ENCODE peak calls at places on chromosomes 4 and X, in seven cellular contexts. One of them, this sample, is unnamed.

GRCh38 chr4:168739851-168740250 is 243.0 kb downstream of the PALLD start:
- DNase-seq in left ventricle myocardium inferior: no peak
- DNase-seq in mesothelial cell of epicardium: no peak
- DNase-seq in lung: no peak
- DNase-seq in breast epithelium: no peak
- DNase-seq in neural crest cell: no peak
- DNase-seq in GM13977: no peak
- DNase-seq in this sample: no peak

GRCh38 chrX:129617420-129617819 is 37.3 kb downstream of the APLN start:
- DNase-seq in mesothelial cell of epicardium: no peak
- DNase-seq in left ventricle myocardium inferior: no peak
- DNase-seq in breast epithelium: no peak
- DNase-seq in GM13977: no peak
- DNase-seq in neural crest cell: no peak
- DNase-seq in lung: no peak
- DNase-seq in this sample: no peak

GRCh38 chr4:139814285-139815015 is 148.8 kb downstream of the MGST2 start:
- DNase-seq in GM13977: no peak
- DNase-seq in lung: peak; percentile 36
- DNase-seq in neural crest cell: no peak
- DNase-seq in left ventricle myocardium inferior: no peak
- DNase-seq in mesothelial cell of epicardium: no peak
- DNase-seq in breast epithelium: no peak
- DNase-seq in this sample: no peak

GRCh38 chr4:78923459-78924312 is 15.6 kb downstream of the PAQR3 start:
- DNase-seq in GM13977: no peak
- DNase-seq in breast epithelium: no peak
- DNase-seq in left ventricle myocardium inferior: no peak
- DNase-seq in lung: no peak
- DNase-seq in neural crest cell: no peak
- DNase-seq in mesothelial cell of epicardium: no peak
- DNase-seq in this sample: no peak

GRCh38 chr4:147160908-147161513 is 215.3 kb upstream of the TTC29 start:
- DNase-seq in GM13977: peak; percentile 72
- DNase-seq in breast epithelium: no peak
- DNase-seq in neural crest cell: no peak
- DNase-seq in lung: no peak
- DNase-seq in mesothelial cell of epicardium: no peak
- DNase-seq in left ventricle myocardium inferior: no peak
- DNase-seq in this sample: no peak

GRCh38 chr4:1466034-1466960 is 60.1 kb upstream of the NKX1-1 start:
- DNase-seq in left ventricle myocardium inferior: no peak
- DNase-seq in lung: no peak
- DNase-seq in mesothelial cell of epicardium: no peak
- DNase-seq in neural crest cell: no peak
- DNase-seq in breast epithelium: peak; percentile 41
- DNase-seq in GM13977: no peak
- DNase-seq in this sample: no peak

GRCh38 chr4:114015444-114015899 is 36.0 kb upstream of the ARSJ start:
- DNase-seq in neural crest cell: no peak
- DNase-seq in left ventricle myocardium inferior: no peak
- DNase-seq in breast epithelium: no peak
- DNase-seq in mesothelial cell of epicardium: no peak
- DNase-seq in GM13977: no peak
- DNase-seq in lung: no peak
- DNase-seq in this sample: no peak

GRCh38 chr4:185542626-185543336 is 7.5 kb upstream of the PDLIM3 start:
- DNase-seq in mesothelial cell of epicardium: no peak
- DNase-seq in neural crest cell: no peak
- DNase-seq in lung: peak; percentile 50
- DNase-seq in left ventricle myocardium inferior: peak; percentile 80
- DNase-seq in breast epithelium: no peak
- DNase-seq in GM13977: no peak
- DNase-seq in this sample: no peak

GRCh38 chr4:167248271-167248670 is 14.0 kb upstream of the SPOCK3 start:
- DNase-seq in left ventricle myocardium inferior: no peak
- DNase-seq in breast epithelium: no peak
- DNase-seq in mesothelial cell of epicardium: no peak
- DNase-seq in lung: no peak
- DNase-seq in GM13977: no peak
- DNase-seq in neural crest cell: no peak
- DNase-seq in this sample: no peak

GRCh38 chr4:37516057-37516775 is 170.0 kb downstream of the RELL1 start:
- DNase-seq in mesothelial cell of epicardium: no peak
- DNase-seq in left ventricle myocardium inferior: no peak
- DNase-seq in lung: no peak
- DNase-seq in breast epithelium: no peak
- DNase-seq in neural crest cell: no peak
- DNase-seq in GM13977: no peak
- DNase-seq in this sample: no peak

GRCh38 chrX:24498181-24498580 is 33.1 kb downstream of the PDK3 start:
- DNase-seq in GM13977: no peak
- DNase-seq in neural crest cell: no peak
- DNase-seq in mesothelial cell of epicardium: no peak
- DNase-seq in lung: no peak
- DNase-seq in breast epithelium: no peak
- DNase-seq in left ventricle myocardium inferior: no peak
- DNase-seq in this sample: no peak

GRCh38 chr4:113971706-113972360 is 7.6 kb downstream of the ARSJ start:
- DNase-seq in GM13977: no peak
- DNase-seq in lung: no peak
- DNase-seq in left ventricle myocardium inferior: no peak
- DNase-seq in breast epithelium: no peak
- DNase-seq in neural crest cell: no peak
- DNase-seq in mesothelial cell of epicardium: no peak
- DNase-seq in this sample: no peak

GRCh38 chrX:15549189-15550012 is 48.8 kb downstream of the BMX start:
- DNase-seq in left ventricle myocardium inferior: no peak
- DNase-seq in GM13977: no peak
- DNase-seq in neural crest cell: no peak
- DNase-seq in lung: no peak
- DNase-seq in mesothelial cell of epicardium: no peak
- DNase-seq in breast epithelium: no peak
- DNase-seq in this sample: no peak

GRCh38 chrX:48957477-48957826 is at the start of gene OTUD5:
- DNase-seq in GM13977: peak; percentile 87
- DNase-seq in breast epithelium: no peak
- DNase-seq in left ventricle myocardium inferior: peak; percentile 51
- DNase-seq in neural crest cell: no peak
- DNase-seq in mesothelial cell of epicardium: no peak
- DNase-seq in lung: peak; percentile 65
- DNase-seq in this sample: peak; percentile 23

GRCh38 chr4:6271701-6272465 is 2.2 kb downstream of the WFS1 start:
- DNase-seq in GM13977: no peak
- DNase-seq in neural crest cell: no peak
- DNase-seq in left ventricle myocardium inferior: peak; percentile 71
- DNase-seq in lung: peak; percentile 82
- DNase-seq in breast epithelium: peak; percentile 91
- DNase-seq in mesothelial cell of epicardium: no peak
- DNase-seq in this sample: no peak

GRCh38 chr4:23097251-23097650 is 404.5 kb downstream of the GBA3 start:
- DNase-seq in lung: no peak
- DNase-seq in breast epithelium: no peak
- DNase-seq in left ventricle myocardium inferior: no peak
- DNase-seq in GM13977: no peak
- DNase-seq in neural crest cell: no peak
- DNase-seq in mesothelial cell of epicardium: no peak
- DNase-seq in this sample: no peak

GRCh38 chr4:150582881-150583286 is 933 bp downstream of the MAB21L2 start:
- DNase-seq in GM13977: no peak
- DNase-seq in left ventricle myocardium inferior: no peak
- DNase-seq in lung: no peak
- DNase-seq in neural crest cell: peak; percentile 31
- DNase-seq in breast epithelium: no peak
- DNase-seq in mesothelial cell of epicardium: no peak
- DNase-seq in this sample: no peak

GRCh38 chrX:128807367-128807766 is 715.9 kb downstream of the SMARCA1 start:
- DNase-seq in GM13977: no peak
- DNase-seq in mesothelial cell of epicardium: no peak
- DNase-seq in left ventricle myocardium inferior: no peak
- DNase-seq in neural crest cell: no peak
- DNase-seq in breast epithelium: no peak
- DNase-seq in lung: no peak
- DNase-seq in this sample: no peak

GRCh38 chr4:163542275-163542674 is 47.8 kb downstream of the TMA16 start:
- DNase-seq in left ventricle myocardium inferior: no peak
- DNase-seq in breast epithelium: no peak
- DNase-seq in mesothelial cell of epicardium: no peak
- DNase-seq in lung: no peak
- DNase-seq in neural crest cell: no peak
- DNase-seq in GM13977: no peak
- DNase-seq in this sample: no peak

GRCh38 chr4:26029512-26030131 is 115.6 kb downstream of the SMIM20 start:
- DNase-seq in left ventricle myocardium inferior: no peak
- DNase-seq in breast epithelium: no peak
- DNase-seq in lung: no peak
- DNase-seq in neural crest cell: no peak
- DNase-seq in GM13977: no peak
- DNase-seq in mesothelial cell of epicardium: peak; percentile 30
- DNase-seq in this sample: no peak

GRCh38 chr4:137359691-137360315 is 172.5 kb downstream of the PCDH18 start:
- DNase-seq in lung: no peak
- DNase-seq in mesothelial cell of epicardium: no peak
- DNase-seq in left ventricle myocardium inferior: no peak
- DNase-seq in GM13977: no peak
- DNase-seq in neural crest cell: no peak
- DNase-seq in breast epithelium: no peak
- DNase-seq in this sample: no peak

GRCh38 chr4:86942185-86942666 is 7.4 kb downstream of the AFF1 start:
- DNase-seq in left ventricle myocardium inferior: no peak
- DNase-seq in neural crest cell: no peak
- DNase-seq in lung: no peak
- DNase-seq in breast epithelium: no peak
- DNase-seq in mesothelial cell of epicardium: no peak
- DNase-seq in GM13977: no peak
- DNase-seq in this sample: no peak

GRCh38 chr4:101689220-101689619 is 101.3 kb upstream of the BANK1 start:
- DNase-seq in GM13977: no peak
- DNase-seq in mesothelial cell of epicardium: no peak
- DNase-seq in lung: no peak
- DNase-seq in neural crest cell: no peak
- DNase-seq in left ventricle myocardium inferior: no peak
- DNase-seq in breast epithelium: no peak
- DNase-seq in this sample: no peak

GRCh38 chrX:48573690-48574269 is 504 bp upstream of the RBM3 start:
- DNase-seq in neural crest cell: no peak
- DNase-seq in left ventricle myocardium inferior: peak; percentile 38
- DNase-seq in lung: peak; percentile 39
- DNase-seq in GM13977: no peak
- DNase-seq in mesothelial cell of epicardium: no peak
- DNase-seq in breast epithelium: no peak
- DNase-seq in this sample: no peak

GRCh38 chrX:37349131-37350033 is at the start of gene PRRG1:
- DNase-seq in neural crest cell: peak; percentile 61
- DNase-seq in breast epithelium: peak; percentile 62
- DNase-seq in mesothelial cell of epicardium: peak; percentile 57
- DNase-seq in GM13977: no peak
- DNase-seq in lung: peak; percentile 70
- DNase-seq in left ventricle myocardium inferior: peak; percentile 78
- DNase-seq in this sample: peak; percentile 50

GRCh38 chr4:15765306-15765705 is 12.8 kb upstream of the CD38 start:
- DNase-seq in lung: no peak
- DNase-seq in mesothelial cell of epicardium: no peak
- DNase-seq in GM13977: no peak
- DNase-seq in left ventricle myocardium inferior: no peak
- DNase-seq in breast epithelium: no peak
- DNase-seq in neural crest cell: no peak
- DNase-seq in this sample: no peak

GRCh38 chr4:75895744-75896314 is 6.4 kb downstream of the PPEF2 start:
- DNase-seq in neural crest cell: no peak
- DNase-seq in mesothelial cell of epicardium: no peak
- DNase-seq in left ventricle myocardium inferior: no peak
- DNase-seq in breast epithelium: no peak
- DNase-seq in lung: no peak
- DNase-seq in GM13977: peak; percentile 55
- DNase-seq in this sample: no peak
- TF ChIP-seq CTCF in neural crest cell: peak; percentile 74
- TF ChIP-seq CTCF in mesothelial cell of epicardium: peak; percentile 74
- TF ChIP-seq CTCF in left ventricle myocardium inferior: peak; percentile 60
- TF ChIP-seq CTCF in breast epithelium: no peak
- TF ChIP-seq CTCF in lung: peak; percentile 18
- TF ChIP-seq CTCF in GM13977: peak; percentile 67
- TF ChIP-seq CTCF in this sample: peak; percentile 67

GRCh38 chrX:109578916-109579315 is 42.3 kb downstream of the NXT2 start:
- DNase-seq in breast epithelium: no peak
- DNase-seq in lung: no peak
- DNase-seq in neural crest cell: no peak
- DNase-seq in GM13977: no peak
- DNase-seq in left ventricle myocardium inferior: no peak
- DNase-seq in mesothelial cell of epicardium: no peak
- DNase-seq in this sample: no peak
- TF ChIP-seq CTCF in breast epithelium: no peak
- TF ChIP-seq CTCF in lung: no peak
- TF ChIP-seq CTCF in neural crest cell: no peak
- TF ChIP-seq CTCF in GM13977: no peak
- TF ChIP-seq CTCF in left ventricle myocardium inferior: no peak
- TF ChIP-seq CTCF in mesothelial cell of epicardium: no peak
- TF ChIP-seq CTCF in this sample: no peak

DNA sequence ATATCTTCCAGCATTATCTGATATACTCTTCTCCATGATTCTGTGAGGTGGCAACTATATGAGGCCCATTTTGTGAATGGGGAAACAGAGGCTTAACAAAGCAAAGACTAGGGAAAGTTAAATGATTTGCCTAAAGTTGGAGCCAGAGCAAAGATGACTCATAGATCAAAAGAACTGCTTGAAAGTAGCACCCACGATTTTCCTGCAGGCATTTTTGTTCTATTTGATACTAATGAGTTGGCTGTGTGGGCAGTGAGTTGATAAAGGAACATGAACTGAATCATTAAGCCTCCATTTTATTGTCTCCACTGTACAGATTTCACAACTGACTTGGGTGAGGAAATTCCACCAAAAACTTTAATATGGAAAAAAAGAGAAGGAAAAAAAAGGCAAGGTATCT is 138.9 kb upstream of the IGFBP7 start:
- DNase-seq in mesothelial cell of epicardium: no peak
- DNase-seq in left ventricle myocardium inferior: no peak
- DNase-seq in breast epithelium: no peak
- DNase-seq in lung: no peak
- DNase-seq in GM13977: no peak
- DNase-seq in neural crest cell: no peak
- DNase-seq in this sample: no peak
- TF ChIP-seq CTCF in mesothelial cell of epicardium: no peak
- TF ChIP-seq CTCF in left ventricle myocardium inferior: no peak
- TF ChIP-seq CTCF in breast epithelium: no peak
- TF ChIP-seq CTCF in lung: no peak
- TF ChIP-seq CTCF in GM13977: no peak
- TF ChIP-seq CTCF in neural crest cell: no peak
- TF ChIP-seq CTCF in this sample: no peak

GRCh38 chr4:119559044-119559647 is 69.5 kb downstream of the PDE5A start:
- DNase-seq in left ventricle myocardium inferior: no peak
- DNase-seq in lung: no peak
- DNase-seq in breast epithelium: no peak
- DNase-seq in mesothelial cell of epicardium: no peak
- DNase-seq in neural crest cell: no peak
- DNase-seq in GM13977: peak; percentile 14
- DNase-seq in this sample: no peak
- TF ChIP-seq CTCF in left ventricle myocardium inferior: peak; percentile 60
- TF ChIP-seq CTCF in lung: peak; percentile 16
- TF ChIP-seq CTCF in breast epithelium: no peak
- TF ChIP-seq CTCF in mesothelial cell of epicardium: peak; percentile 62
- TF ChIP-seq CTCF in neural crest cell: peak; percentile 74
- TF ChIP-seq CTCF in GM13977: peak; percentile 35
- TF ChIP-seq CTCF in this sample: peak; percentile 71